ENCODE peak calls at places on chromosomes 7 and 10, in five cellular contexts. T is GM12865, W is AG04450, V is thoracic aorta, S is foreskin fibroblast. X is an unnamed sample.

GRCh38 chr10:118974951-118975350 is 54.6 kb upstream of the NANOS1 start:
- DNase-seq in T (no peak), W (no peak), V (no peak), S (no peak), X (no peak)

GRCh38 chr7:35355911-35356310 is 102.0 kb upstream of the TBX20 start:
- DNase-seq in T (no peak), W (no peak), V (no peak), S (no peak), X (no peak)

GRCh38 chr7:102251531-102252372 is 34.9 kb upstream of the SH2B2 start:
- DNase-seq in T (no peak), W (no peak), V (no peak), S (no peak), X (no peak)

GRCh38 chr7:143372070-143372469 is 9.1 kb upstream of the ZYX start:
- DNase-seq in T (no peak), W (no peak), V (no peak), S (no peak), X (no peak)

GRCh38 chr7:92259062-92259461 is 13.3 kb downstream of the ANKIB1 start:
- DNase-seq in T (no peak), W (no peak), V (no peak), S (no peak), X (no peak)

GRCh38 chr10:23096814-23097549 is 1.6 kb downstream of the MSRB2 start:
- DNase-seq in T (no peak), W (peak), V (no peak), S (peak), X (no peak)

GRCh38 chr7:36658603-36659516 is 65.4 kb downstream of the AOAH start:
- DNase-seq in T (no peak), W (peak), V (no peak), S (peak), X (peak)

GRCh38 chr10:132817701-132818211 is 31.8 kb upstream of the NKX6-2 start:
- DNase-seq in T (no peak), W (no peak), V (no peak), S (no peak), X (no peak)

GRCh38 chr10:69312537-69312936 is 34.2 kb downstream of the HK1 start:
- DNase-seq in T (no peak), W (no peak), V (no peak), S (no peak), X (no peak)

GRCh38 chr7:11127988-11128387 is 154.3 kb downstream of the PHF14 start:
- DNase-seq in T (no peak), W (no peak), V (no peak), S (no peak), X (no peak)

GRCh38 chr7:23298141-23298851 is 843 bp upstream of the MALSU1 start:
- DNase-seq in T (no peak), W (peak), V (no peak), S (peak), X (no peak)

GRCh38 chr7:26147030-26147429 is 5.0 kb upstream of the NFE2L3 start:
- DNase-seq in T (no peak), W (no peak), V (no peak), S (no peak), X (no peak)

GRCh38 chr10:53528974-53529373 is 756.4 kb upstream of the MBL2 start:
- DNase-seq in T (no peak), W (no peak), V (no peak), S (no peak), X (no peak)

GRCh38 chr10:89404082-89404481 is 10.3 kb upstream of the IFIT5 start:
- DNase-seq in T (no peak), W (no peak), V (no peak), S (no peak), X (no peak)

GRCh38 chr10:85213493-85213892 is 885.1 kb downstream of the CCSER2 start:
- DNase-seq in T (no peak), W (no peak), V (no peak), S (no peak), X (no peak)

GRCh38 chr7:157220916-157221569 is 82.3 kb downstream of the UBE3C start:
- DNase-seq in T (no peak), W (no peak), V (no peak), S (no peak), X (no peak)

GRCh38 chr7:135205850-135206249 is 5.5 kb downstream of the WDR91 start:
- DNase-seq in T (no peak), W (no peak), V (no peak), S (no peak), X (no peak)

GRCh38 chr10:78843495-78843894 is 225.3 kb upstream of the ZMIZ1 start:
- DNase-seq in T (no peak), W (no peak), V (no peak), S (no peak), X (no peak)

GRCh38 chr7:130938661-130939060 is 204.7 kb upstream of the KLF14 start:
- DNase-seq in T (no peak), W (no peak), V (no peak), S (no peak), X (no peak)

GRCh38 chr7:105088456-105088855 is 74.5 kb downstream of the KMT2E start:
- DNase-seq in T (no peak), W (no peak), V (no peak), S (no peak), X (no peak)

DNA sequence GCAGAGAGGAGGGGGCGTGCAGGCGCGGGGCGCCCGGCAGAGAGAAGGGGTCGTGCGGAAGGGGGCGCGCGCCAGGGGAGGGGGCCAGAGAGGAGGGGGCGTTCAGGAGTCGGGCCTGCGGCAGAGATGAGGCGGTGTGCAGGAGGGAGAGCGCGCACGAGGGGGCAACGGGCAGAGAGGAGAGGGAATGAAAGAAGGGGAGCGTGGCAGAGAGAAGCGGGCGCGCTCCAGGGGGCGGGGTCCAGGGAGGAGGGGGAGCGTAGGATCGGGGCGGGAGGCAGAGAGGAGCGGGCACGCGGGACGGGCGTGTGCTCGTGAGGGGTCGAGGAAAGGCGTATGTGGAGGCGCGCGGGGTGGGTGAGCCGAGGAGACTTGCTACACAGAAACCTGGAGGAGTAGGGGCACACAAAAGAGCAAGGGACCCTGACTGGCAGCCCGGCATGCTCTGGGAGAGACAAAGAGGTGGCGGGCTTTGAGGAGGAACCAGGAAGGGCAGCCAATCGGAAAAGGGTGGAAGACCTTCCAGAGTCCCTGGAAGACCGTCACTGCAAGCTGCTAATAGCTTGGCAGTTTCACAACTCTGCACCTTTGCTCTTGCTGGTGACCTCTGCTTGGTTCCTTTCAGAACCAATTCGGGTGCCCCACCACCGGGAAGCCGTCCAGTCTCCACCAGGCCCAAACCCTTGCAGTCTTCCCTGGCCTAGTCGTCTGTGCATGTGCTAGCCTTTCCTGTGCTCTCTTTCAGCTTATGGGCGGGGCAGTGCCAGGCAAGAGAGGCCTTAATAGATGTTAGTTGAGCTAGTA is 621 bp downstream of the DYDC2 start:
- DNase-seq in T (no peak), W (no peak), V (no peak), S (no peak), X (no peak)
- H3K4me3 ChIP-seq in T (no peak), W (no peak), V (peak), S (peak), X (peak)

DNA sequence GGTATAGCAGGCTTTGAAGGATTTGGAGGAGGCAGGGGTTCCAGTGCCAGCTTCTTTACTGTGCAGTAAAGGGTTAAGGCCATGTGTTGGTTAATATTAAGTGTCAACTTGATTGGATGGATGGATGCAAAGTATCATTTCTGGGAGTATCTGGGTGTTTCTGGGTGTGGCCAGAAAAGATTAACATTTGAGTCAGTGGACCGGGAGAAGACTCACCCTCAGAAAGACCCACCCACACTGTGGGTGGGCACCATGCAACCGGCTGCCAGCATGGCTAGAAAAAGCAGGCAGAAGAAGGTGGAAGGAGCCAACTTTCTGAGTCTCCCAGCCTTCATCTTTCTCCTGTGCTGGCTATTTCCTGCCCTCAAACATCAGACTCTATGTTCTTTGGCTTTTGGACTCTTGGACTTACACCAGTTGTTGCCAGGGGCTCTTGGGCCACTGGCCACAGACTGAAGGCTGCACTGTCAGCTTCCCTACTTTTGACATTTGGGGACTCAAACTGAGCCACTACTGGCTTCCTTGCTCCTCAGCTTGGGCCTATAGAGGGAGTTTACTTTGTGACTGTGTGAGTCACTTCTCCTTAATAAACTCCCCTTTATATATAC is 6.8 kb upstream of the TRUB1 start:
- DNase-seq in T (no peak), W (no peak), V (no peak), S (no peak), X (no peak)
- TF ChIP-seq CTCF in T (no peak), W (no peak), V (no peak), S (no peak), X (no peak)

DNA sequence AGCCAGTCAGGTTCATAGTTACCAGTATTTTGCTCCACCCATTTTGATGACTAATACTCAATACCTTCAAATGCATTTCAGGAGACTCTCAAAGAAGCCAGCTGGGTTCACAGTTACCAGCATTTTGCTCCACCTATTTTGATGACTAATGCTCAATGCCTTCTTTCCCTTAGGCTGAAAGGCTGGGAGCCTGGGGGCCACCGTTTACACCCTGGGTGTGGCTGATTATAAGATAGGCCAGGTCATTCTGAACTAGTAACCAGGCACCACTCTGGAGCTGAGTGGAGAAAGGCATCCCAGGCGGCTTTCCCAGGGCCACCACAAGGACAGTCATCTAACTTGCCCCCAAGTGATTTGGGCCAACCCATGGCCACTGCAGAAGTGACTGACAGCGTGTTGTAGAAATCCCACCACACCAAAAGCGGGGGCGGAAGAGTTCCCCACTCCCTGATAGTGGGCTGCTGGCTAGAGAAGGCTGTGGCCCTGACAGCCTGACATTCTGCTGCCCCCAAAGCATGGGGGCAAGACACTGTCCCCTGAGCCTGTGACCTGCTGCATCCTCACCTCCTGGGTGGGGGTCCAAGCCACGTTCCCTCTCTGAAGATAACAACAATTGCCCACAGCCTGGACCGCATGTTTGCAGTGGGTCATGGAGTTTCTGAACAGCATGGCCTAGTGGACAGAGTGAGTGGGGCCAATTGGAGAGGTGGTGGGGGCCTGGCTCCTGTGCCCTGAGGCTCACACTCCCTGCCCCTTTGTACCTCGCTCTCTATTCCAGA is 23.0 kb upstream of the ZNF488 start:
- DNase-seq in T (no peak), W (peak), V (no peak), S (peak), X (peak)
- H3K4me3 ChIP-seq in T (no peak), W (no peak), V (no peak), S (no peak), X (no peak)

DNA sequence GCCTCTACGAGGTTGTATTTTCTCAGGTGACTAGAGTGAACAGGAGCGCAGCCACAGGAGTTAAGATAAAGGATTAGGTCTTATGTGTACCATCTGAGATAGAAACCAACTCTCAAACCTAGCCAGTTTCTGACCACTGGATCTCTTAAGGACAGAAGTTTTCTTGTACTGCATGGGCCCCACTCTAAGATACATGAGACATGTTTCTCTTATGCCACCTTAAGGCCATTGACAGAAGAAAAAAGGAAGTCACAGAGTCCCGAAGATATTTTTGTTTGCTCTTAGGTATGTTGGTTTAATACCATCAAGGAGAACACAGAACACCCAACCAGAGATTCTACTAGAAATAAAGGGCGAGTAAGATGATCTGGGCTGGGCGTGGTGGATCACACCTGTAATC is 335.8 kb downstream of the FRMD4A start:
- DNase-seq in T (peak), W (no peak), V (no peak), S (no peak), X (no peak)
- TF ChIP-seq CTCF in T (no peak), W (no peak), V (no peak), S (no peak), X (peak)

GRCh38 chr10:61397175-61397986 is 55.8 kb downstream of the TMEM26 start:
- DNase-seq in T (no peak), W (no peak), V (no peak), S (no peak), X (peak)
- H3K4me3 ChIP-seq in T (no peak), W (no peak), V (peak), S (no peak), X (peak)

DNA sequence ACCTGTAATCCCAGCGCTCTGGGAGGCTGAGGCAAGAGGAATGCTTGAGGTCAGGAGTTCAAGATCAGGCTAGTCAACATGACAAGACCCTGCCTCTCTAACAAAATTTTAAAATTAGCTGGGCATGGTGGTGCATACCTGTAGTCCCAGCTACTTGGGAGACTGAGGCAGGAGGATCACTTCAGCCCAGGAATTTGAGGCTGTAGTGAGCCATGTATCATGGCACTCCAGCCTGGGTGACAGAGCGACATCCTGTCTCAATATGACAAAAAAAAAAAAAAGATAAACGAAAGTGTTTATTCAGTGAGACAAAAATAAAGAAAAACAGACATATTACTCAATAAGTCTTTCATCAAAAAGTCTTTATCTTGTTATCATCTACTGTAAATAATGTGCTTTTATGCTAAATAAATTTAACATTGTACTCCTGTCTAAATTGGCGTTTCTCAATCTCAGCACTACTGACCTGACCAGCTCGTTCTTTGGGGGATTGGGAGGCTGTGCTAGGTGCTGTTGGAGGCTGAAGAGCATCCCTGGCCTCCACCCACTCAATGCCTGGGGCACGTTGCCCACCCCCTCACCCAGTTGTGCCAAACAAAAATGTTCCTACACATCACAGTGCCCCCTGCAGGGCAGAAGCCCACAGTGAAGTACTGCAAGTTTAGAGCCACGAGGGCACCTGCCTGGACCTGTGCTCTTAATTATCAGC is 57.7 kb downstream of the NCAPG2 start:
- DNase-seq in T (peak), W (no peak), V (no peak), S (no peak), X (no peak)
- TF ChIP-seq CTCF in T (peak), W (peak), V (no peak), S (peak), X (peak)

DNA sequence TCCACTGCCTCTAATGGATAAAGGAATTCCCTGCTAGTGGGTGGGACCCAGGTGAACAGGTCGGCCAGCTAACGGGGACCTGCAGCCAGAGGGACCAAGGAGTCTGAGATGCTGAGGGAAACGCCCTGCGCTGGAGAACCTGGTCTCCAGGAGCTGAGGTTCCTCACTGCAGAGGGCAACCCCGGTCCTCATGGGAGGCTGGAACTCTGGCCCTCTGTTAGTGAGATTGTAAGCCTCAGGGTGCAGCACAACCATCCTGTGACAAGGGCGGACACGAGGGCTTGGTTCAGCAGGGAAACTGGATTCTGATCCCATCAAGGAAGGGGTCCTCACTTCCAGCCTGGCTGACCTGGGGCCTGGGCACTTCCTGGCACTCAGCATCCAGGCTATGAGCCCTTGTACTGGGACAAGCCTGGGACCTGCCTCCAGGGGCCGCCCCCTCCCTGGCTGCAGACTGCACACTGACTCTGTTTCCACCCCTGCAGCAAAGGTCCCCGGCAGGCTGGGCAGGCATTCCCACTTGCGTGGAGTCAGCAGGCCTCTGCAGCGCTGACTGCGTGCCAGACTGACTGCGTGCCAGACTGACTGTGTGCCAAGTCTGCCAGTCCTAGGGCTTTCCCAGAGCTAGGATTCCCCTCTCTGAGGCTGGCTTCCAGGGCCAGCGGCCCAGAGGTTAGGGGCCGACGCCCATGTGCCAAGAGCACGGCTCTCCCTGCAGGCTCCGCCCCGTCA is 143.2 kb downstream of the MAPK8 start:
- DNase-seq in T (no peak), W (no peak), V (no peak), S (no peak), X (no peak)
- H3K4me3 ChIP-seq in T (no peak), W (no peak), V (no peak), S (no peak), X (no peak)

GRCh38 chr7:6133249-6133648 is 102.1 kb downstream of the ANKRD61 start:
- DNase-seq in T (no peak), W (no peak), V (no peak), S (no peak), X (no peak)
- TF ChIP-seq CTCF in T (no peak), W (no peak), V (no peak), S (no peak), X (no peak)

X was measured in epithelial cell of proximal tubule.